ENCODE peak calls at places on chromosomes 16 and 17, in eight cellular contexts. One of them, this sample, is unnamed.

GRCh38 chr16:3188925-3189825 is 1.2 kb downstream of the OR1F1 start:
- DNase-seq in AG04450: no peak
- DNase-seq in sigmoid colon: no peak
- DNase-seq in coronary artery: no peak
- DNase-seq in mesendoderm: peak; percentile 90
- DNase-seq in AG09309: no peak
- DNase-seq in neural progenitor cell: peak; percentile 75
- DNase-seq in AG10803: peak; percentile 58
- DNase-seq in this sample: no peak

GRCh38 chr17:63550816-63551639 is 751 bp downstream of the DCAF7 start:
- DNase-seq in AG04450: no peak
- DNase-seq in sigmoid colon: no peak
- DNase-seq in coronary artery: no peak
- DNase-seq in mesendoderm: peak; percentile 65
- DNase-seq in AG09309: no peak
- DNase-seq in neural progenitor cell: peak; percentile 74
- DNase-seq in AG10803: peak; percentile 7
- DNase-seq in this sample: no peak

GRCh38 chr16:58258326-58258725 is 36.5 kb downstream of the PRSS54 start:
- DNase-seq in AG04450: no peak
- DNase-seq in sigmoid colon: no peak
- DNase-seq in coronary artery: no peak
- DNase-seq in mesendoderm: no peak
- DNase-seq in AG09309: no peak
- DNase-seq in neural progenitor cell: no peak
- DNase-seq in AG10803: no peak
- DNase-seq in this sample: no peak

GRCh38 chr16:13935408-13935807 is 15.5 kb downstream of the ERCC4 start:
- DNase-seq in AG04450: no peak
- DNase-seq in sigmoid colon: no peak
- DNase-seq in coronary artery: no peak
- DNase-seq in mesendoderm: peak; percentile 67
- DNase-seq in AG09309: no peak
- DNase-seq in neural progenitor cell: peak; percentile 66
- DNase-seq in AG10803: no peak
- DNase-seq in this sample: no peak

GRCh38 chr17:2377659-2378058 is 23.2 kb downstream of the MNT start:
- DNase-seq in AG04450: no peak
- DNase-seq in sigmoid colon: no peak
- DNase-seq in coronary artery: no peak
- DNase-seq in mesendoderm: no peak
- DNase-seq in AG09309: no peak
- DNase-seq in neural progenitor cell: no peak
- DNase-seq in AG10803: no peak
- DNase-seq in this sample: no peak

GRCh38 chr16:11679250-11679649 is 11.0 kb downstream of the SNN start:
- DNase-seq in AG04450: no peak
- DNase-seq in sigmoid colon: peak; percentile 80
- DNase-seq in coronary artery: no peak
- DNase-seq in mesendoderm: no peak
- DNase-seq in AG09309: no peak
- DNase-seq in neural progenitor cell: no peak
- DNase-seq in AG10803: no peak
- DNase-seq in this sample: no peak

GRCh38 chr16:80231888-80232287 is 308.9 kb upstream of the DYNLRB2 start:
- DNase-seq in AG04450: peak; percentile 38
- DNase-seq in sigmoid colon: no peak
- DNase-seq in coronary artery: no peak
- DNase-seq in mesendoderm: no peak
- DNase-seq in AG09309: peak; percentile 63
- DNase-seq in neural progenitor cell: no peak
- DNase-seq in AG10803: peak; percentile 88
- DNase-seq in this sample: no peak

GRCh38 chr16:12096828-12097522 is 120.4 kb downstream of the SNX29 start:
- DNase-seq in AG04450: no peak
- DNase-seq in sigmoid colon: no peak
- DNase-seq in coronary artery: no peak
- DNase-seq in mesendoderm: no peak
- DNase-seq in AG09309: no peak
- DNase-seq in neural progenitor cell: no peak
- DNase-seq in AG10803: no peak
- DNase-seq in this sample: no peak

GRCh38 chr17:10772425-10773380 is 31.2 kb downstream of the TMEM238L start:
- DNase-seq in AG04450: no peak
- DNase-seq in sigmoid colon: peak; percentile 27
- DNase-seq in coronary artery: no peak
- DNase-seq in mesendoderm: peak; percentile 90
- DNase-seq in AG09309: no peak
- DNase-seq in neural progenitor cell: peak; percentile 82
- DNase-seq in AG10803: no peak
- DNase-seq in this sample: peak; percentile 68

GRCh38 chr16:66427871-66428681 is 981 bp downstream of the BEAN1 start:
- DNase-seq in AG04450: no peak
- DNase-seq in sigmoid colon: no peak
- DNase-seq in coronary artery: no peak
- DNase-seq in mesendoderm: no peak
- DNase-seq in AG09309: no peak
- DNase-seq in neural progenitor cell: peak; percentile 58
- DNase-seq in AG10803: no peak
- DNase-seq in this sample: no peak

GRCh38 chr17:64739316-64740058 is 77.4 kb upstream of the SMURF2 start:
- DNase-seq in AG04450: peak; percentile 27
- DNase-seq in sigmoid colon: no peak
- DNase-seq in coronary artery: no peak
- DNase-seq in mesendoderm: peak; percentile 34
- DNase-seq in AG09309: no peak
- DNase-seq in neural progenitor cell: peak; percentile 20
- DNase-seq in AG10803: peak; percentile 71
- DNase-seq in this sample: no peak

GRCh38 chr17:8696951-8697745 is 47.5 kb downstream of the CCDC42 start:
- DNase-seq in AG04450: peak; percentile 97
- DNase-seq in sigmoid colon: no peak
- DNase-seq in coronary artery: peak; percentile 86
- DNase-seq in mesendoderm: peak; percentile 94
- DNase-seq in AG09309: no peak
- DNase-seq in neural progenitor cell: peak; percentile 13
- DNase-seq in AG10803: peak; percentile 77
- DNase-seq in this sample: no peak

GRCh38 chr17:4247981-4248388 is 15.8 kb downstream of the ANKFY1 start:
- DNase-seq in AG04450: no peak
- DNase-seq in sigmoid colon: no peak
- DNase-seq in coronary artery: no peak
- DNase-seq in mesendoderm: peak; percentile 69
- DNase-seq in AG09309: no peak
- DNase-seq in neural progenitor cell: no peak
- DNase-seq in AG10803: no peak
- DNase-seq in this sample: no peak
- H3K4me3 ChIP-seq in AG04450: no peak overlapping the region
- H3K4me3 ChIP-seq in sigmoid colon: no peak overlapping the region
- H3K4me3 ChIP-seq in coronary artery: no peak overlapping the region
- H3K4me3 ChIP-seq in mesendoderm: no peak overlapping the region
- H3K4me3 ChIP-seq in AG09309: no peak overlapping the region
- H3K4me3 ChIP-seq in neural progenitor cell: no peak overlapping the region
- H3K4me3 ChIP-seq in AG10803: no peak overlapping the region
- H3K4me3 ChIP-seq in this sample: no peak overlapping the region

GRCh38 chr16:30094541-30095165 is 1.4 kb downstream of the YPEL3 start:
- DNase-seq in AG04450: no peak
- DNase-seq in sigmoid colon: no peak
- DNase-seq in coronary artery: no peak
- DNase-seq in mesendoderm: no peak
- DNase-seq in AG09309: no peak
- DNase-seq in neural progenitor cell: peak; percentile 12
- DNase-seq in AG10803: no peak
- DNase-seq in this sample: no peak
- H3K4me3 ChIP-seq in AG04450: peak overlapping the region; percentile 71
- H3K4me3 ChIP-seq in sigmoid colon: peak overlapping the region; percentile 80
- H3K4me3 ChIP-seq in coronary artery: peak overlapping the region; percentile 98
- H3K4me3 ChIP-seq in mesendoderm: no peak overlapping the region
- H3K4me3 ChIP-seq in AG09309: peak overlapping the region; percentile 74
- H3K4me3 ChIP-seq in neural progenitor cell: no peak overlapping the region
- H3K4me3 ChIP-seq in AG10803: peak overlapping the region; percentile 95
- H3K4me3 ChIP-seq in this sample: no peak overlapping the region

DNA sequence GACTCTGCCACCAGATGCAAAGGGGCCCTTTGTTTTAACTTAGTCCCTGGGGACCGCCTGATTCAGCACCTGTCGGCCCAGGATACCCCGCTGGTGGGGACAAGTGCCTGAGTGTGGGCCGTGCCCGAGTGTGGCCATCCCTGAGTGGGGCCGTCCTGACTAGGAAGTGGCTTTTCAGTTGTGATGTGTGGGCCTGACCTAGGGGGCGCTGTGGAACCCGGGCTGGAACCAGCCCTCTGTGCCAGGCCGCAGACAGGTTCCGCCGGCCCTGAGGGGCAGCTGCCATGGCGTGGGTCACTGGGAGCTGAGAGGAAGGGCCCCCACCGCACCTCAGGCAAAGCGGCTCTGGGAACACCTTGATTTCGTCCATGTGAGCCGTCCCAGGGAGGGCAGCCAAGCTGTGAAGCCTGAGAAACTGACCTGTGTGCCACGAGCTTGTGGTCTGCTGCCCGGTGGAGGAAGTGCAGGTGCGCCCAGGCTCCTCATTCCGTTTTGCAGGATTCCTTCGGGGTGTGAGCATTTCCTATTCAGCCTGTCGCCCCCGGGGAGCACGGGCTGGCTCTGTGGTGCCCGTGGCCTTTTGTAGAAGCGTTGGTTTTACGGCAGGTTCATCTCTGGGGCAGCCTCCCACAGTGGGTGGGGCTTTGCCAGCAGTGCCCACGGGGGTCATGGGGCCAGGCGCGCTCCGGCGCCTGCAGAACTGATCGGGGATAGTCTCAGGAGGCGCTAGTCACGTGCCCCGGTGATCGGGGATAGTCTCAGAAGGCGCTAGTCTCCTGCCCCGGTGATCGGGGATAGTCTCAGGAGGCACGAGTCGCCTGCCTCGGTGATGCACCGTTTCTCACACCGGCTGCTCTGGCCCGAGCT is 5.3 kb downstream of the RPL13 start:
- DNase-seq in AG04450: no peak
- DNase-seq in sigmoid colon: no peak
- DNase-seq in coronary artery: peak; percentile 76
- DNase-seq in mesendoderm: peak; percentile 83
- DNase-seq in AG09309: no peak
- DNase-seq in neural progenitor cell: peak; percentile 64
- DNase-seq in AG10803: no peak
- DNase-seq in this sample: peak; percentile 56
- H3K4me3 ChIP-seq in AG04450: peak overlapping the region; percentile 37
- H3K4me3 ChIP-seq in sigmoid colon: peak overlapping the region; percentile 4
- H3K4me3 ChIP-seq in coronary artery: peak overlapping the region; percentile 48
- H3K4me3 ChIP-seq in mesendoderm: no peak overlapping the region
- H3K4me3 ChIP-seq in AG09309: peak overlapping the region; percentile 13
- H3K4me3 ChIP-seq in neural progenitor cell: peak overlapping the region; percentile 42
- H3K4me3 ChIP-seq in AG10803: peak overlapping the region; percentile 27
- H3K4me3 ChIP-seq in this sample: peak overlapping the region; percentile 32

DNA sequence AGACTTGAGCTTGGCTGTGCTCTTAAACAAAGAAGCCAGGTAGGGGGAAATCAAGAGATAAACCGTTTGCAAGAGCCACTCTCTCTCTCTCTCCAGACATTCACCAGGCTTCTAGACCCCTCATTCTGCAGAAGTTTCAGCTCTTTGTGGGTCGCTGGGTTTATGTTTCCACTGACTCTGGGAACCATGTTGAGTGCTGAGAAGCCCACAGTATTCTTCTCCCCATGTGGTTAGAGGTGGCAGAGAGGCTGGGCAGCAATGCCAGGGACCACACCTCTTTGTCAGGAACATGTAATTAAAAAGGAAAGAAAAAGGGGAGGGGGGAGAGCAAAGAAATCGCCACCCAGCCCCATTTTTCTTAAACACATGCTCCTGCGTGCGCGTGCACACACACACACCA is 154.8 kb upstream of the SOX9 start:
- DNase-seq in AG04450: no peak
- DNase-seq in sigmoid colon: no peak
- DNase-seq in coronary artery: no peak
- DNase-seq in mesendoderm: no peak
- DNase-seq in AG09309: no peak
- DNase-seq in neural progenitor cell: no peak
- DNase-seq in AG10803: no peak
- DNase-seq in this sample: no peak
- H3K4me3 ChIP-seq in AG04450: no peak overlapping the region
- H3K4me3 ChIP-seq in sigmoid colon: no peak overlapping the region
- H3K4me3 ChIP-seq in coronary artery: no peak overlapping the region
- H3K4me3 ChIP-seq in mesendoderm: no peak overlapping the region
- H3K4me3 ChIP-seq in AG09309: no peak overlapping the region
- H3K4me3 ChIP-seq in neural progenitor cell: no peak overlapping the region
- H3K4me3 ChIP-seq in AG10803: no peak overlapping the region
- H3K4me3 ChIP-seq in this sample: no peak overlapping the region

GRCh38 chr17:27349540-27350021 is 55.7 kb downstream of the WSB1 start:
- DNase-seq in AG04450: no peak
- DNase-seq in sigmoid colon: no peak
- DNase-seq in coronary artery: no peak
- DNase-seq in mesendoderm: peak; percentile 64
- DNase-seq in AG09309: no peak
- DNase-seq in neural progenitor cell: no peak
- DNase-seq in AG10803: no peak
- DNase-seq in this sample: no peak
- H3K4me3 ChIP-seq in AG04450: no peak overlapping the region
- H3K4me3 ChIP-seq in sigmoid colon: peak overlapping the region; percentile 39
- H3K4me3 ChIP-seq in coronary artery: peak overlapping the region; percentile 67
- H3K4me3 ChIP-seq in mesendoderm: no peak overlapping the region
- H3K4me3 ChIP-seq in AG09309: no peak overlapping the region
- H3K4me3 ChIP-seq in neural progenitor cell: peak overlapping the region; percentile 47
- H3K4me3 ChIP-seq in AG10803: no peak overlapping the region
- H3K4me3 ChIP-seq in this sample: no peak overlapping the region